ENCODE peak calls at places on chromosomes 1 and 21, in seven cellular contexts. C, E, J, Z, S, I and A are unnamed samples.

GRCh38 chr1:209965996-209966395 is 28.0 kb downstream of the SYT14 start:
- DNase-seq in Z (no peak), E (no peak), J (no peak), C (no peak), I (no peak), S (no peak), A (no peak)

GRCh38 chr1:206836111-206836510 is 29.3 kb upstream of the IL20 start:
- DNase-seq in S (no peak), J (peak), C (no peak), I (no peak), Z (no peak), E (no peak), A (no peak)

GRCh38 chr1:199522338-199522737 is 505.2 kb upstream of the NR5A2 start:
- DNase-seq in Z (no peak), E (no peak), I (no peak), S (no peak), C (no peak), J (peak), A (no peak)

GRCh38 chr1:99266731-99267130 is 2.4 kb downstream of the PLPPR4 start:
- DNase-seq in I (no peak), Z (no peak), S (no peak), J (peak), E (no peak), C (no peak), A (no peak)

GRCh38 chr21:34530264-34530663 is 18.3 kb upstream of the KCNE1 start:
- DNase-seq in E (no peak), J (peak), S (no peak), Z (no peak), C (no peak), I (no peak), A (no peak)

GRCh38 chr1:235586992-235587391 is 62.6 kb downstream of the GNG4 start:
- DNase-seq in I (no peak), E (no peak), C (no peak), S (no peak), Z (no peak), J (no peak), A (no peak)

GRCh38 chr1:192098001-192098400 is 60.3 kb upstream of the RGS18 start:
- DNase-seq in E (no peak), C (no peak), Z (no peak), I (no peak), J (no peak), S (no peak), A (no peak)

GRCh38 chr1:75582725-75583261 is 28.1 kb downstream of the SLC44A5 start:
- DNase-seq in C (no peak), S (no peak), I (no peak), Z (no peak), E (no peak), J (no peak), A (no peak)

GRCh38 chr1:108750476-108751191 is 4.2 kb downstream of the STXBP3 start:
- DNase-seq in C (no peak), I (no peak), E (no peak), Z (no peak), S (no peak), J (no peak), A (no peak)

GRCh38 chr1:200890818-200891773 is 3.6 kb upstream of the INAVA start:
- DNase-seq in I (no peak), S (no peak), C (peak), E (peak), J (peak), Z (no peak), A (peak)

GRCh38 chr1:204448321-204448964 is 36.8 kb upstream of the PPP1R15B start:
- DNase-seq in S (no peak), I (no peak), J (no peak), C (no peak), Z (peak), E (no peak), A (no peak)

GRCh38 chr1:55955237-55955636 is 624.1 kb downstream of the PLPP3 start:
- DNase-seq in E (no peak), Z (no peak), J (peak), S (no peak), C (no peak), I (no peak), A (no peak)

GRCh38 chr1:180614746-180615145 is 17.1 kb upstream of the XPR1 start:
- DNase-seq in C (no peak), J (no peak), E (no peak), S (no peak), I (no peak), Z (no peak), A (no peak)

GRCh38 chr1:206116873-206117150 is 376 bp downstream of the AVPR1B start:
- DNase-seq in C (no peak), Z (no peak), J (no peak), S (no peak), I (no peak), E (no peak), A (no peak)

GRCh38 chr1:177732178-177732577 is 237.7 kb downstream of the SEC16B start:
- DNase-seq in S (no peak), I (no peak), C (no peak), E (no peak), Z (no peak), J (no peak), A (no peak)

GRCh38 chr1:102919659-102920058 is 188.7 kb downstream of the COL11A1 start:
- DNase-seq in I (no peak), Z (no peak), J (peak), C (no peak), E (no peak), S (no peak), A (no peak)

GRCh38 chr21:41678016-41678935 is 88.6 kb downstream of the RIPK4 start:
- DNase-seq in I (peak), C (no peak), J (no peak), E (no peak), Z (no peak), S (peak), A (peak)

GRCh38 chr1:80961464-80962190 is 839.1 kb upstream of the ADGRL2 start:
- DNase-seq in J (no peak), C (no peak), S (no peak), I (no peak), E (no peak), Z (no peak), A (no peak)

GRCh38 chr1:1989759-1990158 is 13.8 kb downstream of the CFAP74 start:
- DNase-seq in Z (no peak), I (no peak), C (no peak), J (peak), S (no peak), E (no peak), A (no peak)

GRCh38 chr1:213652109-213652508 is 335.7 kb upstream of the PROX1 start:
- DNase-seq in S (no peak), E (no peak), J (no peak), C (no peak), I (no peak), Z (no peak), A (no peak)

GRCh38 chr1:9352364-9353140 is 59.9 kb downstream of the SPSB1 start:
- DNase-seq in E (peak), I (no peak), Z (no peak), C (no peak), J (no peak), S (no peak), A (no peak)

GRCh38 chr21:25850126-25850831 is 115.5 kb downstream of the GABPA start:
- DNase-seq in E (no peak), Z (no peak), J (no peak), I (no peak), S (no peak), C (no peak), A (no peak)

GRCh38 chr21:42685036-42685435 is 31.6 kb downstream of the PDE9A start:
- DNase-seq in I (no peak), Z (peak), S (no peak), E (no peak), C (no peak), J (no peak), A (no peak)

GRCh38 chr1:59750612-59751395 is 63.9 kb upstream of the HOOK1 start:
- DNase-seq in Z (no peak), J (peak), I (peak), E (no peak), S (peak), C (no peak), A (no peak)

GRCh38 chr1:98055457-98055856 is 134.6 kb upstream of the DPYD start:
- DNase-seq in S (no peak), I (no peak), E (no peak), Z (no peak), C (no peak), J (no peak), A (no peak)

GRCh38 chr1:200473698-200474371 is 64.0 kb upstream of the ZNF281 start:
- DNase-seq in C (peak), S (no peak), E (no peak), Z (no peak), I (no peak), J (peak), A (no peak)

GRCh38 chr1:2378441-2378851 is 12.9 kb downstream of the MORN1 start:
- DNase-seq in I (peak), Z (no peak), C (no peak), J (no peak), S (no peak), E (no peak), A (no peak)

GRCh38 chr1:221429262-221429661 is 312.6 kb downstream of the DUSP10 start:
- DNase-seq in I (no peak), Z (peak), E (no peak), C (no peak), S (no peak), J (peak), A (no peak)

GRCh38 chr1:56068908-56069307 is 510.5 kb downstream of the PLPP3 start:
- DNase-seq in C (no peak), I (no peak), Z (no peak), S (no peak), J (peak), E (no peak), A (no peak)

GRCh38 chr1:15412843-15413242 is 3.2 kb downstream of the EFHD2 start:
- DNase-seq in C (no peak), E (no peak), Z (no peak), S (no peak), J (no peak), I (no peak), A (peak)

GRCh38 chr1:242847390-242847993 is 323.0 kb upstream of the PLD5 start:
- DNase-seq in J (peak), I (no peak), Z (peak), S (no peak), E (peak), C (no peak), A (no peak)

GRCh38 chr1:187685338-187685737 is 856.6 kb downstream of the PLA2G4A start:
- DNase-seq in E (no peak), C (no peak), I (no peak), S (no peak), J (peak), Z (no peak), A (no peak)

GRCh38 chr1:24294228-24294672 is 24.9 kb upstream of the GRHL3 start:
- DNase-seq in I (no peak), S (no peak), J (peak), E (no peak), C (no peak), Z (peak), A (no peak)

GRCh38 chr1:222777977-222778376 is 36.9 kb upstream of the DISP1 start:
- DNase-seq in Z (no peak), E (no peak), J (peak), S (no peak), C (no peak), I (no peak), A (no peak)

GRCh38 chr1:221708076-221708571 is 33.8 kb downstream of the DUSP10 start:
- DNase-seq in J (no peak), Z (peak), C (peak), E (no peak), S (no peak), I (no peak), A (no peak)

GRCh38 chr1:39671793-39672550 is at the start of gene NT5C1A:
- DNase-seq in I (no peak), Z (peak), J (peak), S (peak), C (peak), E (peak), A (peak)

GRCh38 chr1:66154394-66154793 is 361.7 kb downstream of the PDE4B start:
- DNase-seq in J (no peak), Z (no peak), E (no peak), C (no peak), I (no peak), S (no peak), A (no peak)

GRCh38 chr1:53783056-53783455 is 44.1 kb upstream of the GLIS1 start:
- DNase-seq in J (peak), Z (no peak), C (no peak), I (no peak), E (no peak), S (no peak), A (no peak)

GRCh38 chr1:239954836-239955235 is 136.8 kb upstream of the FMN2 start:
- DNase-seq in I (no peak), C (peak), Z (no peak), S (no peak), E (no peak), J (no peak), A (no peak)

DNA sequence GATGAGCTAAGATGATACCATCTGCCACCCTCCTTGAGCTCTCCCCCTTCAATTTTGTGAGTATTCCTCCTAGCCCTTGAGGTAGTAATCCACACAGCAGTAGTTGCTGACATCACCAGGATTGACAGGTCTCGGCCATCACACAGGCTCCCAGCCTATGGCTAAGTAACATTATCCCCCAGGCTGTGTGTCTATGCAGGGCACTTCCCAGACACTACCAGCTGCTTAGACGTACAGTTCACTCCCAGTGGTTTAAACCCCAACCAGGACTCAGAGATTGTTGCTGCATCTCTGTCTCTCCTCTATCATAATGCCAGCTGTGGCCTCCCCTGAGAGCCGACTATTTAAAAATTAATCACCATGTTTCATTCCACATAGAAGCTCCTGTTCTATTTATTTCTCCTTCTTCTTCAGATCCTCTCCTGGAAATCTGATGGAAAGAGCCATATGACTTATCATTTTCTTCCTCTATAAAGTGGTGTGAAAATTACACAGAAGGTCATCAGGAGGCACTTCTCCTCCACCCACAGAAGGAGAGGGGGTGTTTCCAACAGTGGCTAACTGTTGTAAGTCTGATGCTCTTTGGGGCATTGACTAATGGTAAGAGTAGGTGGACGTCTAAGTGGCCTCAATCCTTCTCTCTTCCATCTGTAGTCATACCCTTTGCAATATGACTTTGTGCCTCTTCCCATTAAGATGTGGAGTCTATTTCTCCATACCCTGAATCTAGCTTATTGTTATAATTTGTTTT is 396.3 kb downstream of the SETD4 start:
- DNase-seq in C (no peak), J (no peak), S (no peak), E (no peak), I (no peak), Z (no peak), A (no peak)
- TF ChIP-seq CTCF in C (no peak), J (no peak), S (no peak), E (no peak), I (no peak), Z (no peak), A (no peak)

GRCh38 chr1:51435902-51436301 is 83.2 kb downstream of the EPS15 start:
- DNase-seq in C (no peak), Z (no peak), J (no peak), I (no peak), E (no peak), S (no peak), A (no peak)
- TF ChIP-seq CTCF in C (no peak), Z (no peak), J (no peak), I (no peak), E (no peak), S (no peak), A (no peak)

GRCh38 chr1:89609781-89610456 is 23.0 kb upstream of the LRRC8C start:
- DNase-seq in S (no peak), I (no peak), E (no peak), C (no peak), Z (no peak), J (no peak), A (no peak)

GRCh38 chr1:89608627-89609338 is 24.1 kb upstream of the LRRC8C start:
- DNase-seq in I (no peak), J (no peak), E (no peak), Z (no peak), C (no peak), S (no peak), A (peak)

GRCh38 chr1:89607888-89608626 is 24.9 kb upstream of the LRRC8C start:
- DNase-seq in I (no peak), C (no peak), E (no peak), J (peak), Z (no peak), S (no peak), A (no peak)

GRCh38 chr1:89610457-89610991 is 22.4 kb upstream of the LRRC8C start:
- DNase-seq in I (no peak), Z (no peak), E (no peak), C (no peak), S (no peak), J (no peak), A (no peak)

DNA sequence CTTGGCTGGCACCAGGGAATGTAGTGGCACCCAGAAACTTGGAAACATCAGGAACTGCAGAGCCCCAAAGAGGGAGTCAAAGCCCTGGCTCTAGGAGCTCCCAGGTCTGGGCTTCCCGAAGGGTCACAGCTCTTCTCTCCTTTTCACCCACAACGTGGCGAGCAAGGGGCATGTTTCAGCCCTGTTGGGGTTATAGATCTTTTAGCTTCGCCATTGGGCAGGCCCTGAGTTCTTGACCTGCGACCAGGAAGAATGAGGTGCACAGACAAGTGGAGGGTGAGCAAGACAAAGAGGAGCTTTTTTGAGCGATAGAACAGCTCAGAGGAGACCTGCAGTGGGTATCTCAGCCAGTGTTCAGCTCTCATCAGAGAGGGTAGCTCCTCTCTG is 23.6 kb upstream of the LRRC8C start:
- DNase-seq in E (no peak), Z (no peak), I (no peak), S (no peak), J (no peak), C (no peak), A (no peak)
- TF ChIP-seq CTCF in E (no peak), Z (no peak), I (no peak), S (no peak), J (no peak), C (no peak), A (no peak)

DNA sequence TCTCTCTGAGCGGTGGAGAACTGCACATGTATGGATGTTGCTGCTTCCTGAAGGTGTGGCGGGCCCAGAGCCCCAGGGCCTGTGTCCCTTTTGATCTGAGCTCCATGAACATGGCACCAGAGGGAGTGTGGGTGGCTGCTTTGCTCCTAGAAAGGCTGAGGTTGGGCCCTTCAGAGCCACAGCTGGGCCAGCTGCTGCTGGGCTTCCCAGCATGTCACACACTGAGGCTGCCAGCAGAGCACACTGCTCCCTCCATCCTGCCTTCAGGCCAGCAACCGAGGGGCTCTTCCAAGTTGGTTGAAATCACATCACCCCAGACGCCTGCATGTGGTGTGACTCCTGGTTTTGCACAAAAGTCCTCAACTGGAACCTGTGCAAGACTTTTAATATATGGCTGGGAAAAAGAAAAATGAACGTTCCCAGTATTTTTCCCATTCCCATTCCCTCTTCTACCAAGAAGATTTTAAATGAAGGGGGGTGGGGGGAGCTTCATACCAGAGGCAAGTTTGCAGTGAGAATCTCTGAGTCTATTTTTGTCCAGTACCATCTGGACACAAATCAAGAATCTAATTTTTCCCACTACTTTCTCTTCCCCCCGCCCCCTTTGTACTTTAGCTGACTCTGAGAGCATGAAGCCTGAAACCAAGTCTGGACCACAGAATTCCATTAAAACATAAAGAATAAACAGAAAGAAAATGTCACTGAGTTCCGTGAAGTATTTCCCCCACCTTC is 26.2 kb upstream of the NGF start:
- DNase-seq in S (no peak), I (no peak), Z (no peak), J (peak), E (no peak), C (no peak), A (no peak)
- TF ChIP-seq CTCF in S (no peak), I (no peak), Z (no peak), J (peak), E (no peak), C (no peak), A (no peak)

GRCh38 chr21:20254964-20255363 is 743.2 kb upstream of the NCAM2 start:
- DNase-seq in C (no peak), J (no peak), E (no peak), I (no peak), Z (no peak), S (no peak), A (no peak)
- TF ChIP-seq CTCF in C (no peak), J (no peak), E (no peak), I (no peak), Z (no peak), S (no peak), A (no peak)

GRCh38 chr1:207888647-207889046 is 22.3 kb downstream of the CD34 start:
- DNase-seq in E (no peak), C (no peak), S (no peak), J (peak), I (no peak), Z (peak), A (no peak)
- TF ChIP-seq CTCF in E (peak), C (no peak), S (no peak), J (peak), I (no peak), Z (no peak), A (no peak)

GRCh38 chr1:68782890-68783289 is 286.0 kb upstream of the DEPDC1 start:
- DNase-seq in E (no peak), I (no peak), C (no peak), J (no peak), Z (no peak), S (no peak), A (no peak)
- TF ChIP-seq CTCF in E (no peak), I (no peak), C (no peak), J (no peak), Z (no peak), S (no peak), A (no peak)